ENCODE peak calls at places on chromosomes 11 and 22, in eight cellular contexts. D is NCI-H774; U is lower leg skin; E is upper lobe of left lung; F is activated CD4-positive, alpha-beta T cell treated with anti-CD3 and anti-CD28 coated beads, Interleukin-2, amount 50 U/mL, for 1 hour; H is right lobe of liver; P is effector memory CD8-positive, alpha-beta T cell; B is fibroblast of pulmonary artery. O is an unnamed sample.

GRCh38 chr11:28366549-28367341 is 258.6 kb downstream of the METTL15 start:
- DNase-seq in U (no peak), H (no peak), D (no peak), E (no peak), B (peak), F (no peak), P (no peak), O (no peak)

GRCh38 chr22:39427751-39428596 is 28.4 kb downstream of the TAB1 start:
- DNase-seq in D (no peak), B (no peak), H (no peak), F (no peak), U (no peak), E (no peak), P (no peak), O (no peak)

GRCh38 chr11:2798951-2799761 is 86.4 kb downstream of the CDKN1C start:
- DNase-seq in E (peak), D (no peak), H (peak), U (no peak), F (no peak), P (no peak), B (no peak), O (no peak)

GRCh38 chr11:129373489-129373953 is 2.1 kb upstream of the BARX2 start:
- DNase-seq in D (no peak), H (no peak), P (no peak), U (no peak), B (no peak), E (no peak), F (no peak), O (no peak)

GRCh38 chr22:35835267-35835997 is 117.8 kb downstream of the APOL5 start:
- DNase-seq in P (no peak), E (no peak), B (peak), U (no peak), H (no peak), F (no peak), D (no peak), O (peak)

GRCh38 chr11:45181595-45182550 is 35.4 kb downstream of the PRDM11 start:
- DNase-seq in B (no peak), E (no peak), F (no peak), H (no peak), D (no peak), P (no peak), U (no peak), O (no peak)

GRCh38 chr22:25062378-25063095 is 110.0 kb downstream of the KIAA1671 start:
- DNase-seq in P (peak), U (no peak), H (no peak), F (peak), D (no peak), E (no peak), B (no peak), O (no peak)

GRCh38 chr22:29799217-29799680 is 32.1 kb downstream of the UQCR10 start:
- DNase-seq in F (no peak), P (no peak), B (peak), E (peak), U (peak), D (no peak), H (peak), O (no peak)

GRCh38 chr11:2929511-2929879 is 275 bp upstream of the PHLDA2 start:
- DNase-seq in H (peak), U (no peak), F (no peak), P (no peak), E (peak), D (no peak), B (peak), O (peak)

O was measured in foreskin keratinocyte.